ENCODE peak calls at places on chromosomes 7 and 10, in six cellular contexts. One of them, this sample, is unnamed.
A peak's percentile ranks its signal among the peaks of the same experiment; 100 is the strongest.

GRCh38 chr10:50619171-50619570 is 4.6 kb downstream of the SGMS1 start:
- DNase-seq in HCT116: no peak
- DNase-seq in astrocyte: no peak
- DNase-seq in fibroblast of lung: no peak
- DNase-seq in neuronal stem cell: no peak
- DNase-seq in SK-N-SH: no peak
- DNase-seq in this sample: no peak

GRCh38 chr10:26696786-26697162 is 727 bp upstream of the PDSS1 start:
- DNase-seq in HCT116: peak; percentile 18
- DNase-seq in astrocyte: no peak
- DNase-seq in fibroblast of lung: peak; percentile 68
- DNase-seq in neuronal stem cell: no peak
- DNase-seq in SK-N-SH: no peak
- DNase-seq in this sample: no peak

GRCh38 chr7:99897688-99898357 is 21.0 kb upstream of the OR2AE1 start:
- DNase-seq in HCT116: no peak
- DNase-seq in astrocyte: no peak
- DNase-seq in fibroblast of lung: no peak
- DNase-seq in neuronal stem cell: no peak
- DNase-seq in SK-N-SH: no peak
- DNase-seq in this sample: no peak

GRCh38 chr10:124378817-124379510 is 39.8 kb downstream of the OAT start:
- DNase-seq in HCT116: peak; percentile 78
- DNase-seq in astrocyte: no peak
- DNase-seq in fibroblast of lung: no peak
- DNase-seq in neuronal stem cell: no peak
- DNase-seq in SK-N-SH: peak; percentile 11
- DNase-seq in this sample: no peak

GRCh38 chr7:19944363-19945120 is 171.1 kb upstream of the TMEM196 start:
- DNase-seq in HCT116: peak; percentile 60
- DNase-seq in astrocyte: peak; percentile 16
- DNase-seq in fibroblast of lung: no peak
- DNase-seq in neuronal stem cell: no peak
- DNase-seq in SK-N-SH: no peak
- DNase-seq in this sample: no peak

GRCh38 chr7:34751725-34752643 is 94.0 kb downstream of the NPSR1 start:
- DNase-seq in HCT116: no peak
- DNase-seq in astrocyte: no peak
- DNase-seq in fibroblast of lung: no peak
- DNase-seq in neuronal stem cell: no peak
- DNase-seq in SK-N-SH: no peak
- DNase-seq in this sample: no peak

GRCh38 chr10:6924166-6924565 is 344.1 kb upstream of the PRKCQ start:
- DNase-seq in HCT116: no peak
- DNase-seq in astrocyte: peak; percentile 46
- DNase-seq in fibroblast of lung: peak; percentile 65
- DNase-seq in neuronal stem cell: no peak
- DNase-seq in SK-N-SH: no peak
- DNase-seq in this sample: no peak

GRCh38 chr10:17780727-17781126 is 28.4 kb upstream of the MRC1 start:
- DNase-seq in HCT116: no peak
- DNase-seq in astrocyte: no peak
- DNase-seq in fibroblast of lung: no peak
- DNase-seq in neuronal stem cell: no peak
- DNase-seq in SK-N-SH: no peak
- DNase-seq in this sample: no peak

GRCh38 chr10:72175166-72175565 is 40.6 kb upstream of the ANAPC16 start:
- DNase-seq in HCT116: no peak
- DNase-seq in astrocyte: peak; percentile 52
- DNase-seq in fibroblast of lung: peak; percentile 45
- DNase-seq in neuronal stem cell: no peak
- DNase-seq in SK-N-SH: no peak
- DNase-seq in this sample: no peak

GRCh38 chr10:130542761-130543160 is 406.6 kb downstream of the GLRX3 start:
- DNase-seq in HCT116: no peak
- DNase-seq in astrocyte: no peak
- DNase-seq in fibroblast of lung: no peak
- DNase-seq in neuronal stem cell: no peak
- DNase-seq in SK-N-SH: no peak
- DNase-seq in this sample: no peak

GRCh38 chr7:155850730-155851678 is 38.7 kb upstream of the SHH start:
- DNase-seq in HCT116: no peak
- DNase-seq in astrocyte: no peak
- DNase-seq in fibroblast of lung: no peak
- DNase-seq in neuronal stem cell: no peak
- DNase-seq in SK-N-SH: no peak
- DNase-seq in this sample: no peak

GRCh38 chr10:52011113-52011512 is 303.0 kb upstream of the DKK1 start:
- DNase-seq in HCT116: no peak
- DNase-seq in astrocyte: no peak
- DNase-seq in fibroblast of lung: no peak
- DNase-seq in neuronal stem cell: no peak
- DNase-seq in SK-N-SH: no peak
- DNase-seq in this sample: no peak

GRCh38 chr10:71255817-71256660 is 43.7 kb downstream of the UNC5B start:
- DNase-seq in HCT116: peak; percentile 56
- DNase-seq in astrocyte: peak; percentile 91
- DNase-seq in fibroblast of lung: peak; percentile 95
- DNase-seq in neuronal stem cell: no peak
- DNase-seq in SK-N-SH: peak; percentile 74
- DNase-seq in this sample: no peak

GRCh38 chr10:70991140-70992124 is 103.1 kb upstream of the PCBD1 start:
- DNase-seq in HCT116: no peak
- DNase-seq in astrocyte: no peak
- DNase-seq in fibroblast of lung: no peak
- DNase-seq in neuronal stem cell: no peak
- DNase-seq in SK-N-SH: no peak
- DNase-seq in this sample: peak; percentile 22

GRCh38 chr10:118531105-118531851 is 64.2 kb downstream of the PRLHR start:
- DNase-seq in HCT116: no peak
- DNase-seq in astrocyte: no peak
- DNase-seq in fibroblast of lung: no peak
- DNase-seq in neuronal stem cell: no peak
- DNase-seq in SK-N-SH: no peak
- DNase-seq in this sample: no peak

GRCh38 chr7:28269700-28270361 is 89.2 kb upstream of the JAZF1 start:
- DNase-seq in HCT116: no peak
- DNase-seq in astrocyte: no peak
- DNase-seq in fibroblast of lung: no peak
- DNase-seq in neuronal stem cell: no peak
- DNase-seq in SK-N-SH: no peak
- DNase-seq in this sample: no peak

GRCh38 chr7:28270536-28270935 is 89.9 kb upstream of the JAZF1 start:
- DNase-seq in HCT116: no peak
- DNase-seq in astrocyte: no peak
- DNase-seq in fibroblast of lung: no peak
- DNase-seq in neuronal stem cell: no peak
- DNase-seq in SK-N-SH: no peak
- DNase-seq in this sample: no peak

GRCh38 chr7:28277364-28277763 is 96.8 kb upstream of the JAZF1 start:
- DNase-seq in HCT116: no peak
- DNase-seq in astrocyte: no peak
- DNase-seq in fibroblast of lung: no peak
- DNase-seq in neuronal stem cell: no peak
- DNase-seq in SK-N-SH: no peak
- DNase-seq in this sample: no peak

GRCh38 chr7:28276303-28276702 is 95.7 kb upstream of the JAZF1 start:
- DNase-seq in HCT116: no peak
- DNase-seq in astrocyte: no peak
- DNase-seq in fibroblast of lung: no peak
- DNase-seq in neuronal stem cell: no peak
- DNase-seq in SK-N-SH: no peak
- DNase-seq in this sample: no peak

DNA sequence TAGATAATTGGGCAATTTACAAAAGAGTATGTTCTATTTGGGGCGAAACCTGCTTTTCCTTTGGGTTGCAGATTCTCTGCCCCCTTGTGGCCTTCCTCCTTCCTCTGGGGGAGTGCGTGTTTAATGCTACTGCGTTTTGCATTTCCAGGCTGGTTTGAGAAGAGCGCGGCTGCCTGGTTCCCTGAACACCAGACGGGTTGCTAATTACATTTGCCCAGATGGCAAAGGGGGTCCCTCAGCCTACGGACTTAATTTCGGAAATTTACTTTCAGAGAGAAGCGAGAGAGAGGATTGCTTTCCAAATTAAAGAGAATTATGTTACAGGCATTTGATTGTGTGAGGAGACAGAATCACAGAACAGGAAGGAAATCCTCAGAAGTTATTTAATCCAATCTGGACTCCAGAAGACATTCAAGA is 91.9 kb upstream of the JAZF1 start:
- DNase-seq in HCT116: peak; percentile 24
- DNase-seq in astrocyte: peak; percentile 30
- DNase-seq in fibroblast of lung: peak; percentile 74
- DNase-seq in neuronal stem cell: peak; percentile 15
- DNase-seq in SK-N-SH: peak; percentile 87
- DNase-seq in this sample: no peak
- H3K9ac ChIP-seq in HCT116: no peak overlapping the region
- H3K9ac ChIP-seq in astrocyte: peak overlapping the region; percentile 43
- H3K9ac ChIP-seq in fibroblast of lung: no peak overlapping the region
- H3K9ac ChIP-seq in neuronal stem cell: no peak overlapping the region
- H3K9ac ChIP-seq in SK-N-SH: no peak overlapping the region
- H3K9ac ChIP-seq in this sample: no peak overlapping the region

GRCh38 chr10:107984149-107984548 is 819.6 kb upstream of the SORCS1 start:
- DNase-seq in HCT116: no peak
- DNase-seq in astrocyte: no peak
- DNase-seq in fibroblast of lung: no peak
- DNase-seq in neuronal stem cell: no peak
- DNase-seq in SK-N-SH: peak; percentile 5
- DNase-seq in this sample: no peak

GRCh38 chr10:107984581-107984980 is 820.1 kb upstream of the SORCS1 start:
- DNase-seq in HCT116: no peak
- DNase-seq in astrocyte: no peak
- DNase-seq in fibroblast of lung: no peak
- DNase-seq in neuronal stem cell: no peak
- DNase-seq in SK-N-SH: no peak
- DNase-seq in this sample: no peak

GRCh38 chr10:107986571-107986970 is 822.1 kb upstream of the SORCS1 start:
- DNase-seq in HCT116: no peak
- DNase-seq in astrocyte: no peak
- DNase-seq in fibroblast of lung: no peak
- DNase-seq in neuronal stem cell: no peak
- DNase-seq in SK-N-SH: no peak
- DNase-seq in this sample: no peak
- H3K9ac ChIP-seq in HCT116: no peak overlapping the region
- H3K9ac ChIP-seq in astrocyte: no peak overlapping the region
- H3K9ac ChIP-seq in fibroblast of lung: no peak overlapping the region
- H3K9ac ChIP-seq in neuronal stem cell: no peak overlapping the region
- H3K9ac ChIP-seq in SK-N-SH: no peak overlapping the region
- H3K9ac ChIP-seq in this sample: no peak overlapping the region

GRCh38 chr10:5288359-5288758 is 76.4 kb upstream of the UCN3 start:
- DNase-seq in HCT116: no peak
- DNase-seq in astrocyte: no peak
- DNase-seq in fibroblast of lung: no peak
- DNase-seq in neuronal stem cell: no peak
- DNase-seq in SK-N-SH: no peak
- DNase-seq in this sample: no peak

GRCh38 chr10:5292196-5292735 is 72.5 kb upstream of the UCN3 start:
- DNase-seq in HCT116: no peak
- DNase-seq in astrocyte: no peak
- DNase-seq in fibroblast of lung: no peak
- DNase-seq in neuronal stem cell: no peak
- DNase-seq in SK-N-SH: no peak
- DNase-seq in this sample: no peak

GRCh38 chr10:5293691-5294550 is 70.8 kb upstream of the UCN3 start:
- DNase-seq in HCT116: peak; percentile 54
- DNase-seq in astrocyte: no peak
- DNase-seq in fibroblast of lung: no peak
- DNase-seq in neuronal stem cell: peak; percentile 59
- DNase-seq in SK-N-SH: peak; percentile 45
- DNase-seq in this sample: no peak

GRCh38 chr10:5297466-5297865 is 67.3 kb upstream of the UCN3 start:
- DNase-seq in HCT116: no peak
- DNase-seq in astrocyte: no peak
- DNase-seq in fibroblast of lung: peak; percentile 47
- DNase-seq in neuronal stem cell: no peak
- DNase-seq in SK-N-SH: no peak
- DNase-seq in this sample: no peak

GRCh38 chr10:5291501-5292195 is 73.1 kb upstream of the UCN3 start:
- DNase-seq in HCT116: peak; percentile 31
- DNase-seq in astrocyte: peak; percentile 60
- DNase-seq in fibroblast of lung: peak; percentile 91
- DNase-seq in neuronal stem cell: no peak
- DNase-seq in SK-N-SH: no peak
- DNase-seq in this sample: no peak
- H3K9ac ChIP-seq in HCT116: peak overlapping the region; percentile 2
- H3K9ac ChIP-seq in astrocyte: no peak overlapping the region
- H3K9ac ChIP-seq in fibroblast of lung: no peak overlapping the region
- H3K9ac ChIP-seq in neuronal stem cell: no peak overlapping the region
- H3K9ac ChIP-seq in SK-N-SH: no peak overlapping the region
- H3K9ac ChIP-seq in this sample: no peak overlapping the region

GRCh38 chr10:8054243-8054497 is 318 bp upstream of the GATA3 start:
- DNase-seq in HCT116: no peak
- DNase-seq in astrocyte: peak; percentile 32
- DNase-seq in fibroblast of lung: no peak
- DNase-seq in neuronal stem cell: no peak
- DNase-seq in SK-N-SH: no peak
- DNase-seq in this sample: peak; percentile 78

GRCh38 chr10:8054498-8055407 is at the start of gene GATA3:
- DNase-seq in HCT116: no peak
- DNase-seq in astrocyte: peak; percentile 68
- DNase-seq in fibroblast of lung: no peak
- DNase-seq in neuronal stem cell: peak; percentile 56
- DNase-seq in SK-N-SH: peak; percentile 94
- DNase-seq in this sample: peak; percentile 92

GRCh38 chr10:8052344-8052969 is 2.0 kb upstream of the GATA3 start:
- DNase-seq in HCT116: no peak
- DNase-seq in astrocyte: no peak
- DNase-seq in fibroblast of lung: peak; percentile 31
- DNase-seq in neuronal stem cell: peak; percentile 40
- DNase-seq in SK-N-SH: no peak
- DNase-seq in this sample: no peak

GRCh38 chr10:8052970-8053445 is 1.5 kb upstream of the GATA3 start:
- DNase-seq in HCT116: no peak
- DNase-seq in astrocyte: no peak
- DNase-seq in fibroblast of lung: no peak
- DNase-seq in neuronal stem cell: no peak
- DNase-seq in SK-N-SH: no peak
- DNase-seq in this sample: no peak

DNA sequence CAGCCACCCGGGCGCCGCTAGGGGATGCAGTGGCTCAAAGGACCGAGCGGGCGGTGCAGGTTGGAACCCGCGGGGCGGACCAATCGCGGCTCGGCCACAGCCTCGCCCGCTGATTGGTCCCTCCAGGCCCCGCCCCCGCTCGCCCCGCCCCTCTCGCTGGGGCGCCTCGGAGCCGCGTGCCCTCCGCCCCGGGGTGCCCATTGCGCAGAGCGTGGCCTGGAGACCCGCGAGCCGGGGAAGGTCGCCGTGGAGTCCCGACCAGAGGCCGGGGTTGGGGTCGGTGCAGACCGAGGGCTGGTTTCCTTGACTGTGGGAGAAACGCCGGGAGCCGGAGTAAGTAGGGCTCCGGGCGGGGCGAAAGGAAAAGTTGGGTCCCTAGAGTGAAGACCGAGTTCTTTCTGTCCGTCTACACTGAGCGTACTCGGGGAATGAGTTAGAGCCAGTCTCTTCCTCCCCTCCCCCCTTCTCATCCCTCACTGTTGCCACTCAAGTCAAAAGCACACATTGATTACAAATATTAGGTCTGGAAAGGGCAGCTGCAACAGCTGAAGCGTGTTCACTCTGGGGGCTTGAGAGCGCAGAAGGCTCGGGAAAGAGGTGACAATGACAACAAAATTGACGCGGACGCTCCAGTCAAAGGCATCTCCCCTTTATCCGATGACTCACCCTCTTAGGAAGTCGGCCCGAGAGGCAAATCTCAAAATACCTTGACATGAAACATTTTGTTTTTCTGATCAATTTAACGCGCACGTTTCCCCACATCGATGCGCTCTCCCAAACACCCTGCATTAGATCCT is 844 bp upstream of the GATA3 start:
- DNase-seq in HCT116: peak; percentile 55
- DNase-seq in astrocyte: peak; percentile 59
- DNase-seq in fibroblast of lung: peak; percentile 67
- DNase-seq in neuronal stem cell: peak; percentile 85
- DNase-seq in SK-N-SH: peak; percentile 93
- DNase-seq in this sample: peak; percentile 94
- H3K9ac ChIP-seq in HCT116: peak overlapping the region; percentile 43
- H3K9ac ChIP-seq in astrocyte: peak overlapping the region; percentile 61
- H3K9ac ChIP-seq in fibroblast of lung: no peak overlapping the region
- H3K9ac ChIP-seq in neuronal stem cell: peak overlapping the region; percentile 60
- H3K9ac ChIP-seq in SK-N-SH: peak overlapping the region; percentile 96
- H3K9ac ChIP-seq in this sample: peak overlapping the region; percentile 44

This sample was measured in kidney.